ENCODE peak calls at places on chromosomes 5 and 9, in four cellular contexts. M, X, K and J are unnamed samples.
A peak's percentile ranks its signal among the peaks of the same experiment; 100 is the strongest.

GRCh38 chr9:129580211-129580915 is 40.5 kb downstream of the C9orf50 start:
- DNase-seq in M (no peak), X (no peak), K (no peak), J (no peak)

GRCh38 chr5:148840531-148840930 is 14.1 kb downstream of the ADRB2 start:
- DNase-seq in M (no peak), X (no peak), K (no peak), J (no peak)

GRCh38 chr5:10288600-10289213 is 19.0 kb downstream of the CMBL start:
- DNase-seq in M (no peak), X (peak; percentile 94), K (peak; percentile 78), J (peak; percentile 86)

GRCh38 chr5:122707796-122708195 is 67.1 kb upstream of the SNX2 start:
- DNase-seq in M (no peak), X (no peak), K (no peak), J (no peak)

GRCh38 chr5:33410221-33410620 is 30.5 kb upstream of the TARS1 start:
- DNase-seq in M (no peak), X (no peak), K (no peak), J (no peak)

GRCh38 chr9:31950756-31951155 is 433.7 kb upstream of the ACO1 start:
- DNase-seq in M (no peak), X (no peak), K (no peak), J (no peak)

GRCh38 chr9:137301086-137301947 is 754 bp downstream of the NRARP start:
- DNase-seq in M (peak; percentile 85), X (peak; percentile 32), K (peak; percentile 53), J (no peak)

GRCh38 chr5:142685418-142686209 is at the start of gene FGF1:
- DNase-seq in M (peak; percentile 64), X (no peak), K (peak; percentile 63), J (peak; percentile 77)

GRCh38 chr5:14156611-14157493 is 13.7 kb downstream of the TRIO start:
- DNase-seq in M (no peak), X (no peak), K (no peak), J (peak; percentile 46)

GRCh38 chr5:73299017-73299630 is 126.1 kb downstream of the TMEM174 start:
- DNase-seq in M (peak; percentile 87), X (no peak), K (no peak), J (no peak)

GRCh38 chr9:114930063-114930812 is at the start of gene TNFSF8:
- DNase-seq in M (no peak), X (peak; percentile 29), K (no peak), J (no peak)
- H3K4me3 ChIP-seq in M (no peak within 1 kb of the TSS), X (peak within 1 kb of the TSS; percentile 17), K (peak within 1 kb of the TSS; percentile 24), J (peak within 1 kb of the TSS; percentile 12)

DNA sequence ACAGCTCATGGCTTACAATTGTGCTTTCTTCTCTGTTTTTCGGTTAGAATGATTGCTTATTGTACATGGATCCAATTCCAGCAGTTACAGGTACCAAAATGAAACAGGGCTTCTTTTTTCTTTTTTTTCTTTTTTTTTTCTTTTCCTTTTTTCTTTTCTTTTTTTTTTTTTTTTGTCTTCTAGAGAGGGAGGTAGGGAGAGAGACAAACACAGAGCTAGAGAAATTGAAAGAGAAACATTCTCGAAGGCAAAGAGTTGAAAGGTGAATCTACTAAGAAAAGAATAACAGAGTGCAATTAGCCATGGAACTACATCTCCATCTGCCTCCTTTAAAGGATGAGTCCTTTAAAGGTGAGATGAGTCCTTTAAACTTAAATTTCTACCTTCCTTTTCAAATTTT is 1.0 kb upstream of the EDIL3 start:
- DNase-seq in M (no peak), X (no peak), K (no peak), J (no peak)
- H3K4me3 ChIP-seq in M (no peak overlapping the region), X (peak overlapping the region; percentile 58), K (no peak overlapping the region), J (peak overlapping the region; percentile 55)

GRCh38 chr9:89482950-89483349 is 15.0 kb downstream of the SEMA4D start:
- DNase-seq in M (no peak), X (no peak), K (no peak), J (no peak)

GRCh38 chr9:89489548-89490527 is 8.1 kb downstream of the SEMA4D start:
- DNase-seq in M (no peak), X (no peak), K (no peak), J (no peak)

GRCh38 chr9:89483592-89484474 is 14.1 kb downstream of the SEMA4D start:
- DNase-seq in M (no peak), X (no peak), K (peak; percentile 38), J (no peak)

GRCh38 chr9:89484475-89485404 is 13.2 kb downstream of the SEMA4D start:
- DNase-seq in M (no peak), X (no peak), K (no peak), J (no peak)

GRCh38 chr9:89486681-89487080 is 11.2 kb downstream of the SEMA4D start:
- DNase-seq in M (no peak), X (no peak), K (no peak), J (no peak)
- H3K4me3 ChIP-seq in M (no peak overlapping the region), X (no peak overlapping the region), K (no peak overlapping the region), J (no peak overlapping the region)

GRCh38 chr9:86096382-86096781 is 3.0 kb downstream of the GOLM1 start:
- DNase-seq in M (no peak), X (no peak), K (no peak), J (no peak)

GRCh38 chr9:86099695-86100364 is 472 bp upstream of the GOLM1 start:
- DNase-seq in M (peak; percentile 74), X (peak; percentile 80), K (peak; percentile 19), J (no peak)

GRCh38 chr9:86093788-86094555 is 5.4 kb downstream of the GOLM1 start:
- DNase-seq in M (peak; percentile 58), X (peak; percentile 91), K (no peak), J (peak; percentile 23)

GRCh38 chr9:86098793-86099694 is at the start of gene GOLM1:
- DNase-seq in M (peak; percentile 84), X (peak; percentile 48), K (peak; percentile 52), J (no peak)

DNA sequence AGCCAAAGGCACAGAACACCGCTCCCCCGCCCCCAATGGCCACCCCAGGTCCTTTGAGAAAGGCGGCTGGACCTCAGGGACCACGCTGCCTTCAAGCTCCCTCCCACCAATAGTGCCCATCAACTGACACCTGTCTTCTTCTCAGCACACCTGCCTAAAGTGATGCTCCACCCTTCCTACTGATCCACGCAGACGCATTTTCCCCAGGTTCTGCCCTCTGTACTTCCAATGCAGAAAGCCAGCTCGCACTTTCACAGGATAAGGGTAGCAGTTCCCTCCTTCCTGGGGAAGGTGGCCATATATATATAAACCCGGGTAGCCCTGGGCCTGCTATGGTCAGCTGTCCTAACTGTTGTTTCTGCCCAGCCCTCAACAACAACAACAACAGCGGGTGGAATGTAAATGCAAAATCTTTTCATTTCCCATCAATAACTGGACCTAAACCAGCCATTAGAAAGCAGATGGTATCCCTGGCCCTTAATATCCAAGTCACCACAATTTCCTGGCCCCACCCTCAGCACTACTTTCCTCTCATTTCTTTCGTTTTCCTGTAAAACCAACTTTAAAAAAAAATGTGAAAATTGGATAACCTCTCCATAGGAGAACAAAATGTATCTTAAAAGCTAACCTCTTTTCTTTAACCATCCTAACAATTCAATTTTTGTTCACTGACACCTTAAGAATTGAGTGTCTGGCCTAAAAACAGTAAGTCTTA is 1.7 kb downstream of the GOLM1 start:
- DNase-seq in M (no peak), X (peak; percentile 69), K (no peak), J (no peak)
- H3K4me3 ChIP-seq in M (peak overlapping the region; percentile 87), X (peak overlapping the region; percentile 81), K (peak overlapping the region; percentile 93), J (no peak overlapping the region)

GRCh38 chr9:124771867-124772621 is 933 bp upstream of the NR6A1 start:
- DNase-seq in M (peak; percentile 95), X (peak; percentile 79), K (peak; percentile 73), J (peak; percentile 50)
- H3K4me3 ChIP-seq in M (peak overlapping the region; percentile 90), X (peak overlapping the region; percentile 82), K (peak overlapping the region; percentile 93), J (peak overlapping the region; percentile 80)